ENCODE peak calls at places on chromosomes 3 and 15, in nine cellular contexts. One of them, this sample, is unnamed.

GRCh38 chr15:99445272-99445850 is 120.4 kb upstream of the MEF2A start:
- DNase-seq in ureter: no peak
- DNase-seq in iPS-NIHi11: no peak
- DNase-seq in mesendoderm: no peak
- DNase-seq in mucosa of gallbladder: no peak
- DNase-seq in T-helper 1 cell: no peak
- DNase-seq in T-helper 2 cell: no peak
- DNase-seq in cardiac fibroblast: no peak
- DNase-seq in myocyte: no peak
- DNase-seq in this sample: no peak

GRCh38 chr3:85476891-85477495 is 518.2 kb downstream of the CADM2 start:
- DNase-seq in myocyte: peak; percentile 45
- DNase-seq in T-helper 1 cell: no peak
- DNase-seq in T-helper 2 cell: no peak
- DNase-seq in iPS-NIHi11: no peak
- DNase-seq in ureter: no peak
- DNase-seq in cardiac fibroblast: no peak
- DNase-seq in mucosa of gallbladder: no peak
- DNase-seq in mesendoderm: peak; percentile 20
- DNase-seq in this sample: no peak

GRCh38 chr15:25240461-25241021 is 198.3 kb downstream of the UBE3A start:
- DNase-seq in mucosa of gallbladder: no peak
- DNase-seq in iPS-NIHi11: no peak
- DNase-seq in mesendoderm: no peak
- DNase-seq in myocyte: no peak
- DNase-seq in ureter: no peak
- DNase-seq in T-helper 2 cell: no peak
- DNase-seq in T-helper 1 cell: no peak
- DNase-seq in cardiac fibroblast: no peak
- DNase-seq in this sample: no peak

GRCh38 chr3:12253944-12254343 is 34.9 kb upstream of the PPARG start:
- DNase-seq in T-helper 1 cell: no peak
- DNase-seq in mesendoderm: no peak
- DNase-seq in mucosa of gallbladder: no peak
- DNase-seq in T-helper 2 cell: no peak
- DNase-seq in myocyte: no peak
- DNase-seq in ureter: no peak
- DNase-seq in iPS-NIHi11: no peak
- DNase-seq in cardiac fibroblast: no peak
- DNase-seq in this sample: peak; percentile 18

GRCh38 chr3:55556622-55557531 is 69.8 kb upstream of the WNT5A start:
- DNase-seq in T-helper 1 cell: no peak
- DNase-seq in T-helper 2 cell: no peak
- DNase-seq in myocyte: no peak
- DNase-seq in ureter: no peak
- DNase-seq in mesendoderm: no peak
- DNase-seq in mucosa of gallbladder: no peak
- DNase-seq in iPS-NIHi11: no peak
- DNase-seq in cardiac fibroblast: no peak
- DNase-seq in this sample: no peak

GRCh38 chr3:111582114-111582461 is 13.1 kb downstream of the ZBED2 start:
- DNase-seq in ureter: no peak
- DNase-seq in myocyte: peak; percentile 53
- DNase-seq in T-helper 1 cell: no peak
- DNase-seq in mesendoderm: peak; percentile 70
- DNase-seq in iPS-NIHi11: no peak
- DNase-seq in mucosa of gallbladder: no peak
- DNase-seq in T-helper 2 cell: no peak
- DNase-seq in cardiac fibroblast: peak; percentile 54
- DNase-seq in this sample: peak; percentile 73

GRCh38 chr3:119194237-119195150 is 21.1 kb downstream of the UPK1B start:
- DNase-seq in iPS-NIHi11: no peak
- DNase-seq in myocyte: no peak
- DNase-seq in mesendoderm: no peak
- DNase-seq in cardiac fibroblast: no peak
- DNase-seq in mucosa of gallbladder: no peak
- DNase-seq in ureter: no peak
- DNase-seq in T-helper 1 cell: no peak
- DNase-seq in T-helper 2 cell: no peak
- DNase-seq in this sample: peak; percentile 8

GRCh38 chr3:145698252-145698651 is 462.7 kb downstream of the PLOD2 start:
- DNase-seq in T-helper 2 cell: no peak
- DNase-seq in T-helper 1 cell: no peak
- DNase-seq in ureter: no peak
- DNase-seq in mesendoderm: no peak
- DNase-seq in cardiac fibroblast: peak; percentile 22
- DNase-seq in iPS-NIHi11: no peak
- DNase-seq in myocyte: no peak
- DNase-seq in mucosa of gallbladder: no peak
- DNase-seq in this sample: peak; percentile 21

GRCh38 chr3:535566-536416 is 339.2 kb downstream of the CHL1 start:
- DNase-seq in ureter: no peak
- DNase-seq in mesendoderm: peak; percentile 56
- DNase-seq in T-helper 1 cell: no peak
- DNase-seq in cardiac fibroblast: peak; percentile 6
- DNase-seq in myocyte: peak; percentile 7
- DNase-seq in iPS-NIHi11: no peak
- DNase-seq in mucosa of gallbladder: peak; percentile 12
- DNase-seq in T-helper 2 cell: no peak
- DNase-seq in this sample: peak; percentile 10

GRCh38 chr15:92711457-92711831 is 55.9 kb upstream of the FAM174B start:
- DNase-seq in iPS-NIHi11: no peak
- DNase-seq in ureter: no peak
- DNase-seq in mucosa of gallbladder: no peak
- DNase-seq in T-helper 1 cell: no peak
- DNase-seq in cardiac fibroblast: no peak
- DNase-seq in T-helper 2 cell: no peak
- DNase-seq in myocyte: no peak
- DNase-seq in mesendoderm: peak; percentile 83
- DNase-seq in this sample: no peak

GRCh38 chr15:80561500-80561899 is 133.6 kb upstream of the ABHD17C start:
- DNase-seq in myocyte: no peak
- DNase-seq in cardiac fibroblast: peak; percentile 30
- DNase-seq in mesendoderm: no peak
- DNase-seq in T-helper 1 cell: no peak
- DNase-seq in T-helper 2 cell: no peak
- DNase-seq in iPS-NIHi11: no peak
- DNase-seq in ureter: no peak
- DNase-seq in mucosa of gallbladder: no peak
- DNase-seq in this sample: peak; percentile 20

GRCh38 chr15:60651734-60652141 is 172.8 kb upstream of the ICE2 start:
- DNase-seq in mucosa of gallbladder: no peak
- DNase-seq in mesendoderm: peak; percentile 49
- DNase-seq in T-helper 1 cell: no peak
- DNase-seq in iPS-NIHi11: no peak
- DNase-seq in cardiac fibroblast: no peak
- DNase-seq in ureter: no peak
- DNase-seq in T-helper 2 cell: no peak
- DNase-seq in myocyte: no peak
- DNase-seq in this sample: no peak